ENCODE peak calls at places on chromosome 1, in six cellular contexts. W is neuronal stem cell, J is IMR-90, B is H9, Y is mesenchymal stem cell, A is H1. V is an unnamed sample.

GRCh38 chr1:81912383-81912782 is 111.6 kb downstream of the ADGRL2 start:
- DNase-seq in A (no peak), B (no peak), W (no peak), Y (no peak), J (no peak), V (no peak)

GRCh38 chr1:150186789-150187559 is 37.3 kb downstream of the PLEKHO1 start:
- DNase-seq in A (no peak), Y (peak; percentile 86), W (no peak), B (no peak), J (peak; percentile 56), V (peak; percentile 71)

GRCh38 chr1:69404486-69404885 is 163.2 kb upstream of the LRRC7 start:
- DNase-seq in J (no peak), W (no peak), Y (no peak), A (no peak), B (no peak), V (peak; percentile 16)

GRCh38 chr1:231163831-231164427 is 2.1 kb downstream of the TRIM67 start:
- DNase-seq in J (no peak), A (no peak), Y (no peak), W (no peak), B (no peak), V (no peak)

GRCh38 chr1:229440821-229441537 is 7.1 kb upstream of the ACTA1 start:
- DNase-seq in J (peak; percentile 90), Y (peak; percentile 75), W (no peak), B (no peak), A (no peak), V (no peak)

GRCh38 chr1:68725353-68725752 is 228.5 kb upstream of the DEPDC1 start:
- DNase-seq in B (no peak), J (no peak), A (no peak), Y (no peak), W (no peak), V (no peak)

GRCh38 chr1:1918901-1919303 is at the start of gene TMEM52:
- DNase-seq in B (peak; percentile 91), A (no peak), W (no peak), J (no peak), Y (no peak), V (no peak)

GRCh38 chr1:14345925-14346550 is 252.4 kb upstream of the KAZN start:
- DNase-seq in J (no peak), W (no peak), A (no peak), Y (no peak), B (no peak), V (peak; percentile 83)

GRCh38 chr1:169102567-169102966 is 3.9 kb upstream of the ATP1B1 start:
- DNase-seq in J (peak; percentile 85), B (no peak), A (no peak), Y (peak; percentile 81), W (no peak), V (no peak)

GRCh38 chr1:212638419-212639151 is 30.0 kb downstream of the ATF3 start:
- DNase-seq in Y (peak; percentile 67), J (peak; percentile 76), W (no peak), B (no peak), A (no peak), V (no peak)

GRCh38 chr1:55040953-55041494 is 1.7 kb downstream of the PCSK9 start:
- DNase-seq in B (no peak), J (no peak), Y (no peak), A (no peak), W (no peak), V (no peak)

GRCh38 chr1:5333326-5333725 is 658.9 kb downstream of the NPHP4 start:
- DNase-seq in J (no peak), A (no peak), Y (no peak), B (no peak), W (no peak), V (no peak)

GRCh38 chr1:219189021-219189824 is 15.5 kb downstream of the LYPLAL1 start:
- DNase-seq in Y (peak; percentile 62), A (no peak), B (no peak), W (no peak), J (peak; percentile 83), V (no peak)

GRCh38 chr1:220189750-220190347 is 82.4 kb downstream of the RAB3GAP2 start:
- DNase-seq in J (peak; percentile 37), W (no peak), B (no peak), Y (peak; percentile 41), A (no peak), V (no peak)

GRCh38 chr1:214377485-214377884 is 96.5 kb downstream of the SMYD2 start:
- DNase-seq in J (no peak), A (no peak), W (no peak), Y (no peak), B (no peak), V (no peak)

GRCh38 chr1:9352364-9353140 is 59.9 kb downstream of the SPSB1 start:
- DNase-seq in J (no peak), W (no peak), A (no peak), B (peak; percentile 46), Y (peak; percentile 48), V (no peak)

GRCh38 chr1:70896224-70896623 is 151.4 kb downstream of the PTGER3 start:
- DNase-seq in B (no peak), Y (no peak), J (no peak), W (no peak), A (no peak), V (peak; percentile 63)

GRCh38 chr1:69403911-69404310 is 163.8 kb upstream of the LRRC7 start:
- DNase-seq in Y (no peak), A (no peak), B (no peak), J (no peak), W (no peak), V (no peak)

GRCh38 chr1:15848929-15849774 is 1.6 kb downstream of the SPEN start:
- DNase-seq in B (peak; percentile 87), A (no peak), Y (peak; percentile 96), J (peak; percentile 82), W (peak; percentile 88), V (peak; percentile 95)

GRCh38 chr1:15848143-15848928 is 829 bp downstream of the SPEN start:
- DNase-seq in W (no peak), B (peak; percentile 50), Y (peak; percentile 59), A (no peak), J (peak; percentile 23), V (peak; percentile 48)

GRCh38 chr1:15847893-15848142 is 311 bp downstream of the SPEN start:
- DNase-seq in W (no peak), Y (no peak), A (no peak), B (no peak), J (no peak), V (no peak)

GRCh38 chr1:15849775-15850449 is 2.4 kb downstream of the SPEN start:
- DNase-seq in B (peak; percentile 69), Y (peak; percentile 86), J (peak; percentile 60), W (peak; percentile 69), A (no peak), V (peak; percentile 91)

GRCh38 chr1:15847100-15847892 is at the start of gene SPEN:
- DNase-seq in A (peak; percentile 77), J (peak; percentile 96), B (peak; percentile 91), Y (peak; percentile 97), W (peak; percentile 98), V (peak; percentile 98)
- H2AK5ac ChIP-seq in A (no peak within 1 kb of the TSS), J (peak within 1 kb of the TSS; percentile 86), B (no peak within 1 kb of the TSS), Y (peak within 1 kb of the TSS; percentile 59), W (peak within 1 kb of the TSS; percentile 96), V (no peak within 1 kb of the TSS)

GRCh38 chr1:190507357-190507756 is 29.7 kb upstream of the BRINP3 start:
- DNase-seq in J (no peak), B (no peak), W (no peak), Y (no peak), A (no peak), V (no peak)
- H2BK15ac ChIP-seq in J (no peak overlapping the region), B (no peak overlapping the region), W (no peak overlapping the region), Y (no peak overlapping the region), A (no peak overlapping the region), V (no peak overlapping the region)

GRCh38 chr1:156502396-156502748 is 1.8 kb upstream of the MEF2D start:
- DNase-seq in Y (peak; percentile 50), A (no peak), W (no peak), J (no peak), B (no peak), V (no peak)

GRCh38 chr1:156500847-156501686 is 492 bp upstream of the MEF2D start:
- DNase-seq in J (peak; percentile 96), Y (peak; percentile 97), B (peak; percentile 94), A (peak; percentile 75), W (peak; percentile 91), V (peak; percentile 98)

GRCh38 chr1:156504062-156504813 is 3.7 kb upstream of the MEF2D start:
- DNase-seq in Y (peak; percentile 59), B (no peak), A (no peak), W (no peak), J (peak; percentile 33), V (no peak)

GRCh38 chr1:156503672-156504055 is 3.1 kb upstream of the MEF2D start:
- DNase-seq in J (peak; percentile 34), A (no peak), W (no peak), Y (peak; percentile 45), B (no peak), V (no peak)

DNA sequence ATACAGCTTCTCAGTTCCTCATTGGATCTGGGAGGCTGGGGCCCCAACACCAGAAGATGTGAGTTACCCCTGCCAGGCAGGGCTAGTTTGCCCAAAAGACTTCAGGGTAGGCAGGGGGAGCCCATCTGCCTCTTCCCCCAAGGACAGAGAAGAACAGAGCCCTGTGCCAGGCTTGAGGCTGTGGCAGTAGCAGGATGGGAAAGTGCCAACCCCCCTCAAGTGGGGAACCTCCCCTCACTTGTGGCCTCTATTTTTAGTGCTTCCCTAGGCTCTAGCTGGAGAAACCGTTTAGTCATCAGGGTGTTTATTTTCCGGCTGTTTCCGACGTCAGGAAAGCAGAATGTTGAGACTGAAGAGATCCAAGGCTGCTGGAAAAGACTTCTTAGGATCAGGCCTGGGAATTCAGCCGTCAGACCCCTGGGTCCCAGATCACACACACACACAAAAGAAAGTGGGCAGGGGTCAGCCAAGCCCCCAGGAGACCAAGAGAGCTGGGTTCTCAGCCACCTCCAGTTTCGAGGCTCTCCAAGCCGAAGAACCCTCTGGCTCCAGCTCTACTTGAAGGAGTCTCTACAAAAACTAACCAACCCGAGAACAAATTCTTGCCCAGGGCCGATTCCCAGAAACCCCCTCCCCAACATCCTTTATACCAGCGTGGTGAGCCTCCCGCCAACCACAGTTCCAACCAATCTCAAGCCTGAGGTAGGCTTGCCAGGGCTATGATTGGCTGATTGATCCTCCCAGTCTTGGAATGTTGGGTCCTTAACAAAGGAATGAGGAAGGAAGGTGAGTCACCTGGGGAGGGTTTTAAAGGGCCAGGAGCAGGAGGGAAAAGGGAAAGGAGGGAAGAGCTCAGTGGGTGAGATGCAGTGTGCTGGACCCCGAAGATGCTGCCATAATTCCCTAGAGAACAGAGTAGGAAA is 2.4 kb upstream of the MEF2D start:
- DNase-seq in B (peak; percentile 96), Y (peak; percentile 99), A (peak; percentile 83), J (peak; percentile 98), W (no peak), V (peak; percentile 99)
- H2AK5ac ChIP-seq in B (no peak overlapping the region), Y (peak overlapping the region; percentile 96), A (peak overlapping the region; percentile 56), J (peak overlapping the region; percentile 100), W (peak overlapping the region; percentile 0), V (peak overlapping the region; percentile 82)

DNA sequence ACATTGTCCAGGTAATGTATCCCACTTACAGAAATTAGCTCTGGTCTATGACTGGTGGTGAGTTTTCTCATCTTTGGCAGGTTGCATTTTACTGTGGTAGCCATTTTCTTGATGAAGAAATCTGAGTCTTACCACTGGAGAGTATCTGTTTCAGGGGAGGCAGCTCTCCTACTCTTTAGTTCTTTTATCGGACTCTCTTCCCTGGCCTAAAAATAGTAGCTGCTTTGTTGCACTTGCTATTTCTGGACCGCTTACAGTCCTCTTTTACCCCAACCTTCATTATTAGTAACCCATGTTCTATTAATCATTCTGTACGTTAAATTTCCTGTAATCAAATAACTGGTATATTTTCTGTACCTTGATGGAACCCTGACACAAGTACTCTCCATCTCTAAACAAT is 720.8 kb downstream of the PLA2G4A start:
- DNase-seq in Y (no peak), A (no peak), B (no peak), W (no peak), J (no peak), V (no peak)
- H2BK15ac ChIP-seq in Y (no peak overlapping the region), A (no peak overlapping the region), B (no peak overlapping the region), W (no peak overlapping the region), J (no peak overlapping the region), V (no peak overlapping the region)

GRCh38 chr1:234972411-234973191 is 156.0 kb downstream of the TOMM20 start:
- DNase-seq in B (no peak), A (no peak), J (no peak), W (no peak), Y (peak; percentile 38), V (no peak)
- H2AK5ac ChIP-seq in B (no peak overlapping the region), A (peak overlapping the region; percentile 84), J (peak overlapping the region; percentile 65), W (no peak overlapping the region), Y (peak overlapping the region; percentile 84), V (no peak overlapping the region)

V was measured in mesendoderm.